ENCODE peak calls at places on chromosomes 16 and 17, in six cellular contexts. One of them, this sample, is unnamed.

GRCh38 chr16:9049241-9049640 is 42.2 kb upstream of the HAPSTR1 start:
- DNase-seq in breast epithelium: no peak
- DNase-seq in prostate gland: no peak
- DNase-seq in sigmoid colon: no peak
- DNase-seq in stomach: no peak
- DNase-seq in K562: no peak
- DNase-seq in this sample: no peak

GRCh38 chr17:76492250-76492988 is 8.8 kb downstream of the RHBDF2 start:
- DNase-seq in breast epithelium: no peak
- DNase-seq in prostate gland: no peak
- DNase-seq in sigmoid colon: no peak
- DNase-seq in stomach: no peak
- DNase-seq in K562: no peak
- DNase-seq in this sample: no peak

GRCh38 chr17:6420173-6420641 is 14.7 kb downstream of the AIPL1 start:
- DNase-seq in breast epithelium: no peak
- DNase-seq in prostate gland: no peak
- DNase-seq in sigmoid colon: no peak
- DNase-seq in stomach: no peak
- DNase-seq in K562: peak
- DNase-seq in this sample: no peak

GRCh38 chr17:69921046-69921445 is 154.0 kb upstream of the KCNJ16 start:
- DNase-seq in breast epithelium: no peak
- DNase-seq in prostate gland: no peak
- DNase-seq in sigmoid colon: no peak
- DNase-seq in stomach: no peak
- DNase-seq in K562: no peak
- DNase-seq in this sample: no peak

GRCh38 chr16:3027983-3028715 is 4.3 kb downstream of the THOC6 start:
- DNase-seq in breast epithelium: peak
- DNase-seq in prostate gland: peak
- DNase-seq in sigmoid colon: peak
- DNase-seq in stomach: peak
- DNase-seq in K562: peak
- DNase-seq in this sample: peak

GRCh38 chr16:73131153-73131862 is 83.4 kb upstream of the ZFHX3 start:
- DNase-seq in breast epithelium: no peak
- DNase-seq in prostate gland: no peak
- DNase-seq in sigmoid colon: no peak
- DNase-seq in stomach: no peak
- DNase-seq in K562: no peak
- DNase-seq in this sample: no peak

GRCh38 chr16:88444826-88445582 is 8.1 kb upstream of the ZFPM1 start:
- DNase-seq in breast epithelium: no peak
- DNase-seq in prostate gland: no peak
- DNase-seq in sigmoid colon: no peak
- DNase-seq in stomach: no peak
- DNase-seq in K562: no peak
- DNase-seq in this sample: no peak

GRCh38 chr16:15768201-15768600 is 88.6 kb downstream of the MYH11 start:
- DNase-seq in breast epithelium: no peak
- DNase-seq in prostate gland: no peak
- DNase-seq in sigmoid colon: no peak
- DNase-seq in stomach: no peak
- DNase-seq in K562: no peak
- DNase-seq in this sample: no peak

GRCh38 chr16:67252806-67253497 is 4.2 kb downstream of the SLC9A5 start:
- DNase-seq in breast epithelium: no peak
- DNase-seq in prostate gland: no peak
- DNase-seq in sigmoid colon: peak
- DNase-seq in stomach: no peak
- DNase-seq in K562: no peak
- DNase-seq in this sample: no peak

GRCh38 chr17:81245665-81246342 is 6.7 kb downstream of the NDUFAF8 start:
- DNase-seq in breast epithelium: no peak
- DNase-seq in prostate gland: no peak
- DNase-seq in sigmoid colon: no peak
- DNase-seq in stomach: no peak
- DNase-seq in K562: no peak
- DNase-seq in this sample: no peak

GRCh38 chr17:30380106-30380420 is 1.3 kb downstream of the CPD start:
- DNase-seq in breast epithelium: no peak
- DNase-seq in prostate gland: no peak
- DNase-seq in sigmoid colon: no peak
- DNase-seq in stomach: no peak
- DNase-seq in K562: no peak
- DNase-seq in this sample: no peak

GRCh38 chr17:49890077-49890821 is 42.4 kb upstream of the TAC4 start:
- DNase-seq in breast epithelium: no peak
- DNase-seq in prostate gland: no peak
- DNase-seq in sigmoid colon: no peak
- DNase-seq in stomach: no peak
- DNase-seq in K562: no peak
- DNase-seq in this sample: no peak

GRCh38 chr16:23485257-23485614 is 25.1 kb downstream of the GGA2 start:
- DNase-seq in breast epithelium: no peak
- DNase-seq in prostate gland: no peak
- DNase-seq in sigmoid colon: no peak
- DNase-seq in stomach: no peak
- DNase-seq in K562: no peak
- DNase-seq in this sample: no peak

GRCh38 chr17:81033535-81034167 is 1.3 kb upstream of the BAIAP2 start:
- DNase-seq in breast epithelium: no peak
- DNase-seq in prostate gland: no peak
- DNase-seq in sigmoid colon: no peak
- DNase-seq in stomach: no peak
- DNase-seq in K562: no peak
- DNase-seq in this sample: no peak

GRCh38 chr16:5862103-5863003 is 764.8 kb upstream of the EEF2KMT start:
- DNase-seq in breast epithelium: no peak
- DNase-seq in prostate gland: no peak
- DNase-seq in sigmoid colon: no peak
- DNase-seq in stomach: no peak
- DNase-seq in K562: no peak
- DNase-seq in this sample: no peak

GRCh38 chr16:19691161-19691850 is 26.7 kb downstream of the KNOP1 start:
- DNase-seq in breast epithelium: peak
- DNase-seq in prostate gland: no peak
- DNase-seq in sigmoid colon: no peak
- DNase-seq in stomach: no peak
- DNase-seq in K562: no peak
- DNase-seq in this sample: no peak

GRCh38 chr17:5126719-5127488 is 11.1 kb downstream of the USP6 start:
- DNase-seq in breast epithelium: no peak
- DNase-seq in prostate gland: no peak
- DNase-seq in sigmoid colon: no peak
- DNase-seq in stomach: no peak
- DNase-seq in K562: no peak
- DNase-seq in this sample: peak

GRCh38 chr16:50311134-50311528 is 44.8 kb downstream of the ADCY7 start:
- DNase-seq in breast epithelium: no peak
- DNase-seq in prostate gland: no peak
- DNase-seq in sigmoid colon: peak
- DNase-seq in stomach: peak
- DNase-seq in K562: no peak
- DNase-seq in this sample: peak

DNA sequence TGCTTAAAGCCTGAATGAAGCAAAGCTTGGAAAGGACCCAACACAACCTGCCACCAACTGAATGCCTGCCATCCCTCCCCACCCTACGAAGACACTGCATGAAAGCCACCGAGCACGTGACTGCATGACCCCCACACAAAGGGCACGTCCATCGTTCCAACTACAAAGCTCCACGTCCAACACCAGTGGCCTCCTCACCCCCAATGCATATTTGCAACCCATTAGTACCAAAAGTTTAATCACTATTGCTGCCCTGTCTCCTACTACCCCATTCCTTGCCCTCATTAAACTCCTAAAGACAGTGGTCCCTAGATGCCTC is 43.4 kb downstream of the ANKRD11 start:
- DNase-seq in breast epithelium: no peak
- DNase-seq in prostate gland: no peak
- DNase-seq in sigmoid colon: no peak
- DNase-seq in stomach: no peak
- DNase-seq in K562: no peak
- DNase-seq in this sample: no peak
- TF ChIP-seq POLR2AphosphoS5 in breast epithelium: no peak
- TF ChIP-seq POLR2AphosphoS5 in prostate gland: no peak
- TF ChIP-seq POLR2AphosphoS5 in sigmoid colon: no peak
- TF ChIP-seq POLR2AphosphoS5 in stomach: no peak
- TF ChIP-seq POLR2AphosphoS5 in K562: no peak
- TF ChIP-seq POLR2AphosphoS5 in this sample: no peak

DNA sequence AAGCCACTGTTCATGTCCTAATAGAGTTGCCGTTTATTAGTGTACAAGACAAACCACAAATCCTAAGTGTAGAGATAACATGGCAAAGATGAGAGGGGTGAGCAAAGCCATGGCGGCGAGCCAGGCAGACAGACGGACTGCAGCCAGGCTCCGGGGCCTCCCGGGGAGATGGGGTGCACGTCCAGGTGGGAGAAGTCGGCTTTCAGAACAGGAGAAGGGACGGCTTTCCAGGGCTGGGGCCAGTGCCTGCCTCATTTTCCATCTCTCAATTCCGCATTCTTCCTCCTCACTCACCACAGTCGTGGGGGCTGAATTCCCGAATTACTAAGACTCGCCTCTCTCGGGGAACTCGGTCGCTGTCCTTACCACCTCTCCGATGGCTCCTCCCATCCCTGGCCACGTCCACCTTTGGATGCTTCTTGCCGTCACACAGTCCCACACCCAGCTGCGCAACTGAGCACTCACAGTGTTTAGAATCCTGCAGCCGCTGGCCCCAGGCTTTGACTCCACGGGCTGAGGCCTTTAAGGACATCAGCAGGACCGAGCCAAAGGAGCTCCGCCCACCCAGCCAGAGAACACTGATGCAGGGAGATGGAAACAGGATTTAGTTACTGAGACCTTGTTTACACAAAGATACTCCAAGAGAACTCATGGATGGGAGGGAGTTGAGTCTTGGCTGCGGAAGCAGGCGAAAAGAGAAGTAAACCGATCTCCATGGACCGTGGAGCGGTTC is 59.7 kb downstream of the RNF112 start:
- DNase-seq in breast epithelium: peak
- DNase-seq in prostate gland: peak
- DNase-seq in sigmoid colon: peak
- DNase-seq in stomach: peak
- DNase-seq in K562: no peak
- DNase-seq in this sample: peak
- TF ChIP-seq POLR2AphosphoS5 in breast epithelium: no peak
- TF ChIP-seq POLR2AphosphoS5 in prostate gland: peak
- TF ChIP-seq POLR2AphosphoS5 in sigmoid colon: peak
- TF ChIP-seq POLR2AphosphoS5 in stomach: peak
- TF ChIP-seq POLR2AphosphoS5 in K562: no peak
- TF ChIP-seq POLR2AphosphoS5 in this sample: no peak

DNA sequence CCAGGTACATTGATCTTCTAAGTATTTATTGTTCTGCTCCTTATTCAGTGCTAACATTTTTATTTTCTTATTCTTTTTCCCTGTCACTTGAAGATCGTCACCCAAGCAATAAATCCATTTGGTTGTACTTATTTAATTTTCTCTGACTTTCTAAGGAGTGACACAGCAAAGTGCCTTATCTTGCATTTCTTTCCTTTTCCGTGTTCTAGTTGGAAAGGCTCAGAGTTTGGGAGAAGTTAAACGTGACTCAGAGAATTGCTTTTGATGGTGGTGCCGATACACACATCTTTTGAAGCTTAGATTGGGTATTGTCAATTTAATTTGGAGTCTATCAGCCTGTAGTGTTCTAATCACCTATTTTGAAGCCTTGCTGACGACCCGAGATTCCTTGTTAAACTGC is 72.0 kb downstream of the PITPNC1 start:
- DNase-seq in breast epithelium: no peak
- DNase-seq in prostate gland: no peak
- DNase-seq in sigmoid colon: no peak
- DNase-seq in stomach: no peak
- DNase-seq in K562: no peak
- DNase-seq in this sample: no peak
- TF ChIP-seq POLR2AphosphoS5 in breast epithelium: no peak
- TF ChIP-seq POLR2AphosphoS5 in prostate gland: no peak
- TF ChIP-seq POLR2AphosphoS5 in sigmoid colon: no peak
- TF ChIP-seq POLR2AphosphoS5 in stomach: no peak
- TF ChIP-seq POLR2AphosphoS5 in K562: no peak
- TF ChIP-seq POLR2AphosphoS5 in this sample: no peak

GRCh38 chr17:17726721-17727060 is 45.4 kb downstream of the RAI1 start:
- DNase-seq in breast epithelium: no peak
- DNase-seq in prostate gland: no peak
- DNase-seq in sigmoid colon: no peak
- DNase-seq in stomach: no peak
- DNase-seq in K562: no peak
- DNase-seq in this sample: no peak

GRCh38 chr17:17725853-17726720 is 44.8 kb downstream of the RAI1 start:
- DNase-seq in breast epithelium: no peak
- DNase-seq in prostate gland: no peak
- DNase-seq in sigmoid colon: no peak
- DNase-seq in stomach: no peak
- DNase-seq in K562: no peak
- DNase-seq in this sample: no peak

GRCh38 chr17:17724307-17724921 is 43.2 kb downstream of the RAI1 start:
- DNase-seq in breast epithelium: no peak
- DNase-seq in prostate gland: no peak
- DNase-seq in sigmoid colon: no peak
- DNase-seq in stomach: no peak
- DNase-seq in K562: no peak
- DNase-seq in this sample: no peak

GRCh38 chr17:17723354-17724261 is 42.4 kb downstream of the RAI1 start:
- DNase-seq in breast epithelium: no peak
- DNase-seq in prostate gland: peak
- DNase-seq in sigmoid colon: no peak
- DNase-seq in stomach: no peak
- DNase-seq in K562: no peak
- DNase-seq in this sample: no peak

DNA sequence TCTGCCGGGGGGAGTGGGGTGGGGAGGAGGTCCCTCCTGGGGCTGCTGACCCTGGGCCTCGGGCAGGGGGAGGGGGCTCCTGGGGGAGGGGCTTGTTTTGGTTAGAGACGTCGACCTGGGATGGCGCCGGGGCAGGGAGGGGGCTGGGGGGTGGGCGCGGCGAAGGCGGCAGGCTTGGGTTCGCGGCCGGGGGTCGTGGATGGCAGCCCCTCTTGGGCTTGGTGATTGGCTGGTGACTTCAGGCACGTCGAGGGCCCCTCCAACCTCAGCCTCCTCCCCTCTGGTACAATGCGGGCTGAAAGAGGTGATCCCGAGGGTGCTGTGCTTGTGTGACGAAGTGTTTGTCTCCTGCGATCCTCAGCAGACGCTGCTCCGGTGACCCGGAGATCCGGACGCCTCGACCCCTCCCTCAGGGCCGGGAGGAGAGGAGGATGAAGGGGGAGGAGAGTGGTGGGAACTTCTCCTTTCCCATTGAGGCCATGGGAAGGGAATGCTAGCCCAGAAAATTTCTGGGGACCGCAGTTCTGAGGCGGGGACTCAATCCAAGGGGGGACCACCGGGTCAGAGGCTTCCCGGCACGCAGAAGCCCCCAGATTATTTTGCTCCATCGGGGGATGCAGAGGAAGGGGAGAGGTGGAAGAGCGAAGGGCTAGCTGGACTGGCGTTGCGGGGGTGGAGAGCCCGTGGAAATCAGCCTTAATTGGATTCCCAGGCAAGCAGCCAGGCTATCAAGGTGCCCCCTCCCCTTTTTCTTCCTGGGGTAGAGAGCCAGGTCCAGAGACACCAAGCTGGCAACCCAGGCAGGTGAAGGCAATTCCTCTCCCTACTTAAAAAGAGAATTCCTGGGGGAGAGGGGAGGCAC is 44.0 kb downstream of the RAI1 start:
- DNase-seq in breast epithelium: no peak
- DNase-seq in prostate gland: no peak
- DNase-seq in sigmoid colon: no peak
- DNase-seq in stomach: no peak
- DNase-seq in K562: no peak
- DNase-seq in this sample: no peak
- TF ChIP-seq POLR2AphosphoS5 in breast epithelium: no peak
- TF ChIP-seq POLR2AphosphoS5 in prostate gland: no peak
- TF ChIP-seq POLR2AphosphoS5 in sigmoid colon: no peak
- TF ChIP-seq POLR2AphosphoS5 in stomach: no peak
- TF ChIP-seq POLR2AphosphoS5 in K562: no peak
- TF ChIP-seq POLR2AphosphoS5 in this sample: no peak

This sample was measured in suprapubic skin.